ENCODE peak calls at places on chromosome 7, in nine cellular contexts. N is fibroblast of lung; J is hepatocyte; G is psoas muscle; V is A673; U is A549; Y is body of pancreas; T is breast epithelium; R is CD4-positive, alpha-beta T cell. S is an unnamed sample.

GRCh38 chr7:158280467-158281154 is 307.0 kb downstream of the PTPRN2 start:
- DNase-seq in N (no peak), J (no peak), G (no peak), V (no peak), U (no peak), Y (no peak), T (no peak), R (no peak), S (no peak)

GRCh38 chr7:157466473-157467261 is 129.9 kb downstream of the DNAJB6 start:
- DNase-seq in N (no peak), J (no peak), G (no peak), V (no peak), U (no peak), Y (no peak), T (no peak), R (no peak), S (no peak)

GRCh38 chr7:6035165-6035564 is 4.0 kb downstream of the ANKRD61 start:
- DNase-seq in N (no peak), J (no peak), G (no peak), V (no peak), U (no peak), Y (no peak), T (no peak), R (no peak), S (no peak)

GRCh38 chr7:26117142-26117807 is 34.7 kb upstream of the NFE2L3 start:
- DNase-seq in N (no peak), J (no peak), G (no peak), V (peak), U (no peak), Y (no peak), T (no peak), R (no peak), S (no peak)

GRCh38 chr7:44970521-44971051 is 8.2 kb downstream of the MYO1G start:
- DNase-seq in N (no peak), J (no peak), G (peak), V (no peak), U (no peak), Y (no peak), T (no peak), R (no peak), S (no peak)

GRCh38 chr7:158587425-158588084 is at the start of gene PTPRN2:
- DNase-seq in N (peak), J (peak), G (peak), V (peak), U (peak), Y (peak), T (peak), R (peak), S (peak)

GRCh38 chr7:115941703-115942268 is 88.8 kb downstream of the TFEC start:
- DNase-seq in N (peak), J (no peak), G (no peak), V (peak), U (no peak), Y (no peak), T (no peak), R (no peak), S (peak)

GRCh38 chr7:107169120-107170050 is 582 bp downstream of the HBP1 start:
- DNase-seq in N (peak), J (peak), G (peak), V (peak), U (peak), Y (peak), T (peak), R (peak), S (peak)

GRCh38 chr7:155435110-155435509 is 22.8 kb upstream of the EN2 start:
- DNase-seq in N (no peak), J (no peak), G (no peak), V (no peak), U (no peak), Y (no peak), T (no peak), R (no peak), S (no peak)

GRCh38 chr7:148975896-148976295 is 52.4 kb downstream of the PDIA4 start:
- DNase-seq in N (no peak), J (no peak), G (peak), V (no peak), U (no peak), Y (no peak), T (no peak), R (no peak), S (no peak)

GRCh38 chr7:133511242-133511641 is 258.4 kb downstream of the EXOC4 start:
- DNase-seq in N (no peak), J (no peak), G (no peak), V (no peak), U (no peak), Y (no peak), T (no peak), R (no peak), S (no peak)

GRCh38 chr7:150400779-150401423 is 21.8 kb downstream of the ZNF775 start:
- DNase-seq in N (no peak), J (peak), G (no peak), V (no peak), U (no peak), Y (peak), T (no peak), R (no peak), S (no peak)

GRCh38 chr7:143321734-143322133 is 5.8 kb downstream of the CLCN1 start:
- DNase-seq in N (no peak), J (no peak), G (no peak), V (no peak), U (no peak), Y (peak), T (no peak), R (no peak), S (no peak)

GRCh38 chr7:138924551-138925225 is 56.5 kb downstream of the KIAA1549 start:
- DNase-seq in N (no peak), J (no peak), G (no peak), V (no peak), U (no peak), Y (no peak), T (no peak), R (no peak), S (no peak)

GRCh38 chr7:155848691-155849690 is 36.7 kb upstream of the SHH start:
- DNase-seq in N (no peak), J (no peak), G (no peak), V (no peak), U (no peak), Y (no peak), T (no peak), R (no peak), S (no peak)

GRCh38 chr7:4931932-4932331 is 27.1 kb downstream of the MMD2 start:
- DNase-seq in N (no peak), J (peak), G (no peak), V (peak), U (no peak), Y (peak), T (peak), R (no peak), S (peak)

GRCh38 chr7:150322833-150323681 is at the start of the genes ACTR3C and LRRC61:
- DNase-seq in N (peak), J (peak), G (peak), V (peak), U (no peak), Y (peak), T (no peak), R (peak), S (peak)

GRCh38 chr7:64892666-64893269 is 10.3 kb upstream of the ZNF273 start:
- DNase-seq in N (no peak), J (no peak), G (no peak), V (no peak), U (no peak), Y (no peak), T (no peak), R (no peak), S (no peak)

GRCh38 chr7:144738708-144739314 is 97.0 kb downstream of the TPK1 start:
- DNase-seq in N (peak), J (peak), G (no peak), V (peak), U (peak), Y (peak), T (no peak), R (no peak), S (peak)

GRCh38 chr7:124085168-124085567 is 52.3 kb upstream of the TMEM229A start:
- DNase-seq in N (peak), J (peak), G (no peak), V (peak), U (no peak), Y (peak), T (no peak), R (no peak), S (peak)

GRCh38 chr7:2248984-2249694 is 7.1 kb downstream of the NUDT1 start:
- DNase-seq in N (peak), J (peak), G (peak), V (no peak), U (peak), Y (peak), T (peak), R (no peak), S (no peak)

GRCh38 chr7:87369216-87369615 is 23.8 kb downstream of the CROT start:
- DNase-seq in N (no peak), J (no peak), G (no peak), V (no peak), U (no peak), Y (no peak), T (no peak), R (peak), S (no peak)

GRCh38 chr7:56447864-56448693 is 331.9 kb upstream of the NUPR2 start:
- DNase-seq in N (no peak), J (no peak), G (peak), V (no peak), U (no peak), Y (no peak), T (no peak), R (no peak), S (no peak)

GRCh38 chr7:101744588-101744987 is 72.8 kb upstream of the CUX1 start:
- DNase-seq in N (no peak), J (no peak), G (no peak), V (no peak), U (no peak), Y (no peak), T (no peak), R (no peak), S (no peak)

GRCh38 chr7:12741951-12742575 is 54.6 kb downstream of the ARL4A start:
- DNase-seq in N (peak), J (no peak), G (no peak), V (no peak), U (no peak), Y (no peak), T (no peak), R (no peak), S (no peak)

GRCh38 chr7:102305414-102306268 is 19.0 kb downstream of the SH2B2 start:
- DNase-seq in N (no peak), J (no peak), G (no peak), V (no peak), U (no peak), Y (no peak), T (no peak), R (no peak), S (no peak)

GRCh38 chr7:107167483-107168232 is 1.1 kb upstream of the HBP1 start:
- DNase-seq in N (peak), J (peak), G (no peak), V (peak), U (peak), Y (peak), T (no peak), R (no peak), S (peak)

GRCh38 chr7:91265693-91266066 is 1.4 kb downstream of the FZD1 start:
- DNase-seq in N (peak), J (peak), G (no peak), V (no peak), U (no peak), Y (no peak), T (no peak), R (no peak), S (peak)

GRCh38 chr7:91264924-91265681 is 870 bp downstream of the FZD1 start:
- DNase-seq in N (peak), J (peak), G (peak), V (peak), U (no peak), Y (peak), T (peak), R (no peak), S (peak)

GRCh38 chr7:91267558-91267955 is 3.3 kb downstream of the FZD1 start:
- DNase-seq in N (peak), J (no peak), G (no peak), V (peak), U (no peak), Y (no peak), T (no peak), R (no peak), S (no peak)

GRCh38 chr7:91266931-91267557 is 2.8 kb downstream of the FZD1 start:
- DNase-seq in N (peak), J (no peak), G (no peak), V (peak), U (no peak), Y (no peak), T (no peak), R (no peak), S (peak)

DNA sequence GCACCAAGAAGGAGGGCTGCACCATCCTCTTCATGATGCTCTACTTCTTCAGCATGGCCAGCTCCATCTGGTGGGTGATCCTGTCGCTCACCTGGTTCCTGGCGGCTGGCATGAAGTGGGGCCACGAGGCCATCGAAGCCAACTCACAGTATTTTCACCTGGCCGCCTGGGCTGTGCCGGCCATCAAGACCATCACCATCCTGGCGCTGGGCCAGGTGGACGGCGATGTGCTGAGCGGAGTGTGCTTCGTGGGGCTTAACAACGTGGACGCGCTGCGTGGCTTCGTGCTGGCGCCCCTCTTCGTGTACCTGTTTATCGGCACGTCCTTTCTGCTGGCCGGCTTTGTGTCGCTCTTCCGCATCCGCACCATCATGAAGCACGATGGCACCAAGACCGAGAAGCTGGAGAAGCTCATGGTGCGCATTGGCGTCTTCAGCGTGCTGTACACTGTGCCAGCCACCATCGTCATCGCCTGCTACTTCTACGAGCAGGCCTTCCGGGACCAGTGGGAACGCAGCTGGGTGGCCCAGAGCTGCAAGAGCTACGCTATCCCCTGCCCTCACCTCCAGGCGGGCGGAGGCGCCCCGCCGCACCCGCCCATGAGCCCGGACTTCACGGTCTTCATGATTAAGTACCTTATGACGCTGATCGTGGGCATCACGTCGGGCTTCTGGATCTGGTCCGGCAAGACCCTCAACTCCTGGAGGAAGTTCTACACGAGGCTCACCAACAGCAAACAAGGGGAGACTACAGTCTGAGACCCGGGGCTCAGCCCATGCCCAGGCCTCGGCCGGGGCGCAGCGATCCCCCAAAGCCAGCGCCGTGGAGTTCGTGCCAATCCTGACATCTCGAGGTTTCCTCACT is 2.1 kb downstream of the FZD1 start:
- DNase-seq in N (peak), J (peak), G (peak), V (peak), U (no peak), Y (no peak), T (peak), R (no peak), S (peak)
- TF ChIP-seq CTCF in N (no peak), J (no peak), G (no peak), V (no peak), U (no peak), Y (no peak), T (no peak), R (no peak), S (no peak)

GRCh38 chr7:105751054-105751453 is 125.3 kb downstream of the ATXN7L1 start:
- DNase-seq in N (no peak), J (no peak), G (no peak), V (no peak), U (no peak), Y (no peak), T (no peak), R (no peak), S (no peak)

GRCh38 chr7:105752671-105753275 is 123.6 kb downstream of the ATXN7L1 start:
- DNase-seq in N (peak), J (no peak), G (no peak), V (no peak), U (no peak), Y (no peak), T (no peak), R (no peak), S (peak)

GRCh38 chr7:105745681-105746330 is 130.6 kb downstream of the ATXN7L1 start:
- DNase-seq in N (no peak), J (no peak), G (no peak), V (no peak), U (no peak), Y (no peak), T (no peak), R (no peak), S (no peak)

GRCh38 chr7:105743351-105743812 is 133.0 kb downstream of the ATXN7L1 start:
- DNase-seq in N (no peak), J (no peak), G (no peak), V (peak), U (no peak), Y (peak), T (no peak), R (no peak), S (no peak)

DNA sequence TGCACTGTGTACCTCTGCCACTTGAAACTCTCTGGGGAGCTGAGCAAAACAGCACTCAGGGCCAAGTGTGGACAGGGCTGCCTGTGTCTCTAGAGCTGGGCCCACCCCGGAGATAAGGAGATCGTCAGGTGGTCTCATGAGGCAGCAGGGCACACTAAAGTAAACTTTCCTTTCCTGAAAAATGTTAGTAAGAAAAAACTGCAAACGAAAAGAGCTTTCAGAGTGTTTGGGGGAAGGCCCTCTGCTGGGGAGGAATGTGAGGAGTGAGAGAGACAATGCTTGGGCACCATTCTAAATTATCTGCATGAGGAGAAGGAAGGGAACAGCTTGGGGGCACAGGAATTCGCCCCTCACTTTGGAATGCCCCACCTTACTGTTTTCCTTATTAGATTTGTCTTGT is 127.7 kb downstream of the ATXN7L1 start:
- DNase-seq in N (no peak), J (no peak), G (no peak), V (no peak), U (no peak), Y (no peak), T (no peak), R (no peak), S (no peak)
- TF ChIP-seq CTCF in N (no peak), J (no peak), G (no peak), V (peak), U (no peak), Y (no peak), T (no peak), R (no peak), S (peak)

DNA sequence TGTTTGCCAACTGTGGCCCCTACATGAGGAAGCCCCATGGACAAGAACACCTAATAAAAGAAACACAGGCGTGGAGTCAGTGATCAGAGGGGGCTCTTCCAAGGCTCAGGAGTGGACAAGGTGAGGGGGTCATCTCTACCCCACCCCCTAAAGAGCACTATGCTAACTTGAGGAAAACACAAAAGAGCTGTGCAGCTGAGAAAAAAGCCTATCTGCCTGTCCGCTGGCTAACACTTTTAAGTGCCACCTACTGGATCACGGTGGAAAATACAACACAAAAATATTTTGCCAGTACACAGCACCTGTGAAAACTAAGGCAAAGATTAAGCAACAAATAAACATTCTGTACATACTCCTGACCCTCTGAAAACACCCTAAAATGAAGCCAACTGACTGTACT is 53.1 kb upstream of the COBL start:
- DNase-seq in N (no peak), J (peak), G (no peak), V (no peak), U (no peak), Y (peak), T (no peak), R (no peak), S (peak)
- TF ChIP-seq CTCF in N (peak), J (peak), G (peak), V (peak), U (peak), Y (peak), T (no peak), R (peak), S (peak)

DNA sequence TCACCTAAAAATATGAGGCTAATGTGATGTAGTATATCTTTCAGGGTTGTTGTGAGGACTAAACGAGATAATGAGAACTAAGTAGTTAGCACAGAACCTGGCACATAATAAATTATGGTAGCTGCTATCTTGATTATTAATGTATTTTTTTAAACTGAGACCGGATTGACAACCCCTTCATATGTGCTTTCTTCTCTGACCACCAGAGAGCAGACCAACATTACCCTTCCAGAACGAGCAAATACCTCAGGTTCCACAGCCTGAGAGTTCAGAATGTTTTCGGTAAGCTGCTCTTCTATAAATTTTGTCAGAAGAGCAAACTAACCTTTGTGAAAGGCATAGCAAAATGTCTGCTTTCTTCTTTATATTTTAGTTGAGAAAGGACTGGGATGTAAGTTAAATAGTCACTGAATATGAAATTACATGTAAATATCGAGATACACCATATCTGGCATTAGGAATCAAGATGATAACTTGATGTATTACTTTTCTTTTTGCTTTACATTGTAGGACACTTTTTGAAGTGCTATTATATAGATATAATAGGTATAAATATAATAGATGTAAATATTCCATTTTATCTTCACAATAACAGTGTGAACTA is 13.6 kb upstream of the BPGM start:
- DNase-seq in N (peak), J (peak), G (no peak), V (peak), U (peak), Y (peak), T (no peak), R (no peak), S (peak)
- TF ChIP-seq CTCF in N (peak), J (peak), G (peak), V (peak), U (peak), Y (peak), T (no peak), R (peak), S (peak)

GRCh38 chr7:963236-964078 is 9.0 kb upstream of the ADAP1 start:
- DNase-seq in N (no peak), J (no peak), G (peak), V (no peak), U (no peak), Y (no peak), T (no peak), R (no peak), S (no peak)
- TF ChIP-seq CTCF in N (no peak), J (no peak), G (no peak), V (no peak), U (no peak), Y (no peak), T (no peak), R (no peak), S (no peak)

DNA sequence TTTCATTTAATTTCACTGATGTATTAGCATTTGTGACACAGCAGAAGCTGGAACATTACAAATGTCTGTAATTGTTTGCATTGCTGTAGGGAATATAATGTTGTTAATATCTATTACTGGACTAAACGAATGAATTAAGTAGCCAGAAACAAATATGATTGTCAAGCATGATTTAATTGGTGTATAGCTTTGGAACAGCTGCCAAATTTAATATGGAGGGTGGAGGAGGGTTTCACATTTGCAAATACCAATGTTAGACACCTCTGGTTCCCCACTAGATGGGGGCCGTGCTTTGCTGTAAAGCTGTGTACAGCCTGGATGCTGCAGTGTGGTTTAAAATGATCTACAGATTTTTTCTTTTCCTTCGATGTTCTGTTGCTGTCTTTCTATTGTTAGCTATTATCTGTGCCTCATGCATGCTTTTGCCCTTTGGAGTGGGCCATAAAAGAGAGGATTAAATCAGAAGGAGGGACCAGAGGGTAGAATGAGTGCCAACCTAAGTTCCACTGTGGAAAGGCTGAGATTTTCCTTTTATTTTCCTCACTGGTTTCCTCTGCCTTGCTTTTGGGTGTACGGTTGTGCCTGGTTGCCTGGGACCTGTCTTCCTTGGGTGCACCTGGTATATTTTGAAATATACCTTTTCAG is 23.1 kb downstream of the DNAJB9 start:
- DNase-seq in N (peak), J (peak), G (no peak), V (peak), U (no peak), Y (no peak), T (no peak), R (no peak), S (peak)
- TF ChIP-seq CTCF in N (peak), J (peak), G (no peak), V (peak), U (no peak), Y (peak), T (no peak), R (no peak), S (peak)

S was measured in cardiac muscle cell.